ENCODE peak calls at places on chromosomes 1 and 21, in five cellular contexts. W is breast epithelium; C is cardiac muscle cell; H is pancreas; S is CD8-positive, alpha-beta T cell. U is an unnamed sample.

GRCh38 chr1:33420870-33421775 is 9.8 kb downstream of the PHC2 start:
- DNase-seq in W (no peak), C (no peak), H (no peak), S (no peak), U (no peak)

GRCh38 chr1:219927956-219928790 is at the start of gene SLC30A10:
- DNase-seq in W (no peak), C (peak; percentile 51), H (peak; percentile 19), S (no peak), U (no peak)

GRCh38 chr1:158095737-158096335 is 84.9 kb upstream of the CD1D start:
- DNase-seq in W (no peak), C (peak; percentile 35), H (no peak), S (no peak), U (no peak)

GRCh38 chr1:1122981-1123480 is 7.1 kb upstream of the C1orf159 start:
- DNase-seq in W (no peak), C (no peak), H (no peak), S (no peak), U (no peak)

GRCh38 chr1:43525995-43526394 is 4.7 kb upstream of the PTPRF start:
- DNase-seq in W (no peak), C (no peak), H (no peak), S (no peak), U (no peak)

GRCh38 chr1:222096883-222097282 is 355.0 kb upstream of the DUSP10 start:
- DNase-seq in W (no peak), C (no peak), H (no peak), S (no peak), U (no peak)

GRCh38 chr1:110874303-110875215 is 1.6 kb downstream of the CD53 start:
- DNase-seq in W (no peak), C (no peak), H (no peak), S (no peak), U (no peak)

GRCh38 chr1:194161591-194161990 is 975.2 kb upstream of the B3GALT2 start:
- DNase-seq in W (no peak), C (no peak), H (no peak), S (no peak), U (no peak)

GRCh38 chr1:156486421-156487344 is 13.9 kb downstream of the MEF2D start:
- DNase-seq in W (no peak), C (no peak), H (no peak), S (no peak), U (no peak)

GRCh38 chr1:118302145-118302544 is 117.1 kb upstream of the SPAG17 start:
- DNase-seq in W (no peak), C (no peak), H (no peak), S (no peak), U (no peak)
- H3K4me1 ChIP-seq in W (no peaks in the 10 kb centered on the region), C (peaks cover 47% of the 10 kb centered on the region), H (no peaks in the 10 kb centered on the region), S (no peaks in the 10 kb centered on the region), U (no peaks in the 10 kb centered on the region)

GRCh38 chr1:173758110-173758509 is 43.3 kb downstream of the KLHL20 start:
- DNase-seq in W (no peak), C (no peak), H (no peak), S (no peak), U (no peak)

GRCh38 chr1:173753830-173754229 is 39.0 kb downstream of the KLHL20 start:
- DNase-seq in W (no peak), C (no peak), H (no peak), S (no peak), U (no peak)

GRCh38 chr1:173757666-173758065 is 42.9 kb downstream of the KLHL20 start:
- DNase-seq in W (no peak), C (no peak), H (no peak), S (no peak), U (no peak)

DNA sequence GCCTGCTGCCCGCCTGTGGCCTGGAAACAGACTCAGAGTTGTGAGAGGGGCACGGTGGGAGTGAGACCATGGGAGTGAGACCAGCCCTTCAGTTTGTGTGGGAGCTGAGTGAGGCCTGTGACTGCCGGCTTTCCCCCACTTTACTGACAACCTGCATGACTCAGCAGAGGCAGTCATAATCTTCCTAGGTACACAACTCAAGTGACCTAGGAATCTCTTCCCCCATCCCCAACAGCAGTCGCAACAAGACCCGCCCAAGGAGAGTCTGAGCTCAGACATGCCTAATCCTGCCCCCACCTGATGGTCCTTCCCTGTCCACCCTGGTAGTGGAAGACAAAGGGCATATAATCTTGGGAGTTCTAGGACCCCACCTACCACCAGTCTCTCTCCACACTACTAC is 44.2 kb downstream of the KLHL20 start:
- DNase-seq in W (no peak), C (no peak), H (no peak), S (no peak), U (no peak)
- H3K36me3 ChIP-seq in W (peaks cover 17% of the 10 kb centered on the region), C (peaks cover 26% of the 10 kb centered on the region), H (peaks cover 41% of the 10 kb centered on the region), S (peaks cover 31% of the 10 kb centered on the region), U (peaks cover 52% of the 10 kb centered on the region)

GRCh38 chr1:223717695-223718363 is 5.5 kb downstream of the CAPN2 start:
- DNase-seq in W (no peak), C (no peak), H (no peak), S (no peak), U (peak; percentile 37)
- H3K4me1 ChIP-seq in W (peaks cover 3% of the 10 kb centered on the region), C (peaks cover 10% of the 10 kb centered on the region), H (peaks cover 43% of the 10 kb centered on the region), S (peaks cover 66% of the 10 kb centered on the region), U (peaks cover 90% of the 10 kb centered on the region)

DNA sequence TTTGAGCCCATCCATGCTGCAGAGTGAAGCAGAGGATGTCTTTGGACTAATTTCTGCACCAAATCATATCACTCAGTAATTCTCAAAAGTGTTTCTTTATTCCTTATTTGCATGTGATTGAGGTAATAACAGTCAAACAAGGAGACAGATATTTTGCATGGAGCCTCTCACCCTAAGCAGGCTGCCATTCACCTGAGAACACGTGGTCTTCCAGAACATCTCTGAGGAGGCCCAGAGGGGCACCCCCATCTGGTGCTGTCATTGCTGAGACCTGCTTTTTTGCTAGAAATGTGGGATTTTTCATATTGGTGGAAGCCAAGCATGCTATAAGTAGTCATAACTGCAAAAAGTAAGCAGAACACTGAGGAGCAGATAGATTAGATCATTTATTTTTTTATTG is 7.7 kb downstream of the SLC37A1 start:
- DNase-seq in W (no peak), C (no peak), H (no peak), S (no peak), U (no peak)
- H3K36me3 ChIP-seq in W (no peaks in the 10 kb centered on the region), C (no peaks in the 10 kb centered on the region), H (peaks cover 8% of the 10 kb centered on the region), S (peaks cover 6% of the 10 kb centered on the region), U (peaks cover 37% of the 10 kb centered on the region)

GRCh38 chr1:25797939-25798338 is 2.1 kb upstream of the SELENON start:
- DNase-seq in W (no peak), C (peak; percentile 72), H (peak; percentile 55), S (peak; percentile 42), U (no peak)

GRCh38 chr1:25799758-25800537 is at the start of gene SELENON:
- DNase-seq in W (peak; percentile 59), C (peak; percentile 83), H (peak; percentile 62), S (no peak), U (peak; percentile 57)

GRCh38 chr1:25799346-25799720 is 660 bp upstream of the SELENON start:
- DNase-seq in W (no peak), C (no peak), H (no peak), S (no peak), U (no peak)

GRCh38 chr1:25796807-25797458 is 3.1 kb upstream of the SELENON start:
- DNase-seq in W (peak; percentile 88), C (peak; percentile 88), H (peak; percentile 91), S (peak; percentile 86), U (peak; percentile 65)

DNA sequence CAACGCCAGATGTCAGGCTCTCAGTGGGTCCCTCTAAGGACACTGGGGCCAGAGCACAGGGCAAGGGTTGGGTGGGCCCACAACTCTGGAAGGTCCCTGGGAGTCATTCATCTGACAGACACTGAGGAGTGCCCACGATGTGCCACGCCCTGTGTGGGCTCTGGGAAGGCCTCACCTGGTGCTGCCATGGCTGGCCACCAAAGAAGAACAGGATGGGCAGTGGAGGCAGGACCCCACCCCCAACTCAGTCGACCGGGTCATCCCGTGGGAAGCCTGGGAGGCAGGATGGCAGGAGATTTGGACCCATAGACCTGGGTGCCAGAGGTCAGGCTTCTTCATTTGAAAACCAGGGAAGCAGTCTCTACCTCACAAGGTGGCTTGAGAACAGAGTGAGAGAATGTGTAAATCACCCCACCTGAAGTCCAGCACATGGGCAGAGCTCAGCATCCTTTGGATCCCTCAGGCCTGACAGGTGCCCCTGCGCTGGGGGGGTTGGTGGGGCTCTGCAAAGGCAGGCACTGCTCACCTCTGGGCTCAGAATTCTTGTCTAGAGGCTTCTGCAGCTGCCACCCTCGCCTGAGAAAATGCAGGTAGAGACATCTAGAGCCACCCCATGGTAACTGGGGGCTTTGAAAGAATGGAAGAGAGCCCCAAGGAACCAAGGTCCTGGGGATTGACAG is 1.2 kb upstream of the SELENON start:
- DNase-seq in W (no peak), C (no peak), H (no peak), S (no peak), U (no peak)
- H3K4me1 ChIP-seq in W (peaks cover 3% of the 10 kb centered on the region), C (peaks cover 33% of the 10 kb centered on the region), H (peaks cover 32% of the 10 kb centered on the region), S (peaks cover 67% of the 10 kb centered on the region), U (peaks cover 48% of the 10 kb centered on the region)

GRCh38 chr1:12301518-12302237 is 71.8 kb downstream of the VPS13D start:
- DNase-seq in W (no peak), C (peak; percentile 31), H (no peak), S (no peak), U (no peak)

GRCh38 chr1:12300706-12301105 is 70.9 kb downstream of the VPS13D start:
- DNase-seq in W (no peak), C (no peak), H (no peak), S (no peak), U (no peak)

GRCh38 chr1:12293416-12293815 is 63.6 kb downstream of the VPS13D start:
- DNase-seq in W (no peak), C (no peak), H (no peak), S (no peak), U (no peak)

GRCh38 chr1:12294076-12294475 is 64.2 kb downstream of the VPS13D start:
- DNase-seq in W (no peak), C (no peak), H (no peak), S (no peak), U (no peak)

DNA sequence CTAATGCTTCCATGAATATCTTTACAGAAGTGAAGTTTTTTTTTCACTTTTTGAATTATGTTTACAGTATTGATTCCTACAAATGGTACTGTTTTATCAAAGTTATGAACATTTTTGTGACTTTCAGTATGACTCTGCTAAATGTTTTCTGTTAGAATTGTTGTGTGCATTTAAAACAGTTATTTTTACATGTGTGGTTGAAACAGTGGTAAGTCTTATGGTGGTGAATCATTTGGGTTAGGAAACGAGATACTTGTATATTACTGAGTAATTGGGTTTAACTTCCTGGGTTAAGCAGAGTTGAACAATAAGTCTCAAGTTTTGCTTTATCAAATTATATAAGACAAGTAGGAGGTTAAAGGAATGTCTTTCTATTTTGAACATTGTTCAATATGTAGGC is 66.8 kb downstream of the VPS13D start:
- DNase-seq in W (no peak), C (no peak), H (no peak), S (no peak), U (no peak)
- H3K36me3 ChIP-seq in W (peaks cover 16% of the 10 kb centered on the region), C (peaks cover 19% of the 10 kb centered on the region), H (peaks cover 33% of the 10 kb centered on the region), S (peaks cover 36% of the 10 kb centered on the region), U (peaks cover 72% of the 10 kb centered on the region)

GRCh38 chr1:226884966-226885820 is 14.8 kb downstream of the PSEN2 start:
- DNase-seq in W (no peak), C (no peak), H (no peak), S (no peak), U (peak; percentile 29)
- H3K4me1 ChIP-seq in W (no peaks in the 10 kb centered on the region), C (peaks cover 3% of the 10 kb centered on the region), H (peaks cover 13% of the 10 kb centered on the region), S (peaks cover 43% of the 10 kb centered on the region), U (peaks cover 38% of the 10 kb centered on the region)